ENCODE peak calls at places on chromosome 4, in nine cellular contexts. O is naive thymus-derived CD4-positive, alpha-beta T cell; V is uterus; B is effector memory CD4-positive, alpha-beta T cell; S is right lobe of liver; H is esophagus muscularis mucosa; G is suprapubic skin; I is Peyer's patch; A is CD4-positive, CD25-positive, alpha-beta regulatory T cell. N is an unnamed sample.

GRCh38 chr4:11404431-11404830 is 24.3 kb downstream of the HS3ST1 start:
- DNase-seq in B (no peak), S (no peak), H (no peak), O (no peak), G (no peak), V (no peak), A (no peak), I (no peak), N (no peak)

GRCh38 chr4:168784786-168785461 is 225.1 kb downstream of the CBR4 start:
- DNase-seq in S (no peak), V (no peak), I (no peak), B (no peak), H (no peak), G (no peak), A (no peak), O (no peak), N (no peak)

GRCh38 chr4:25021206-25021605 is 9.5 kb downstream of the LGI2 start:
- DNase-seq in V (no peak), S (no peak), A (no peak), H (no peak), G (no peak), I (no peak), O (no peak), B (no peak), N (no peak)

GRCh38 chr4:19982556-19982955 is 269.1 kb upstream of the SLIT2 start:
- DNase-seq in G (no peak), I (no peak), V (no peak), S (no peak), O (no peak), A (no peak), B (no peak), H (no peak), N (no peak)

GRCh38 chr4:152436384-152436783 is 99.5 kb downstream of the FBXW7 start:
- DNase-seq in S (no peak), I (no peak), V (no peak), H (no peak), O (no peak), B (no peak), A (no peak), G (no peak), N (no peak)

GRCh38 chr4:119667802-119668201 is 39.2 kb upstream of the PDE5A start:
- DNase-seq in A (no peak), B (no peak), O (no peak), H (no peak), V (no peak), G (no peak), S (no peak), I (no peak), N (no peak)

GRCh38 chr4:123640824-123641223 is 244.2 kb downstream of the SPRY1 start:
- DNase-seq in H (no peak), O (no peak), S (no peak), V (no peak), G (no peak), A (no peak), I (no peak), B (no peak), N (no peak)

GRCh38 chr4:27100713-27101112 is 240.1 kb downstream of the STIM2 start:
- DNase-seq in I (no peak), H (no peak), O (no peak), V (no peak), B (no peak), S (no peak), A (no peak), G (no peak), N (no peak)

DNA sequence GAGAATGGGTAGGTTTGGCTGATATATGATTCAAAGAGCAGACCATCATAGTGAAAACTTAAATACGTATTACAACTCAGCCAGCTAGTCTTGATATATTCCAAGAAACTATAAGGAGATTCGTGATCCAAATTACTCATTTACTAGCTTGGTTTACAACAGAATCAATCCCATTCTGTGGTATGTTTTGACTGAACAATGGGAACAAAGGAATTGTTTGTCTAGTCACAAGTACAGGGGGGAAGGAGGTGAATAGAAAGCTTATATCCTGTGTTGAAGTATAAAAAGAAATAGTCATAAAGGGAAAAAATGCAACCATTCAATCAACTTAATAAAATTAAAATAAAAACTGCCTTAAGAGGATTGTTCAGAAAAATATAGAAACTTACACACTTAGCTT is 17.0 kb downstream of the C4orf54 start:
- DNase-seq in V (no peak), A (no peak), B (no peak), G (no peak), I (no peak), S (no peak), O (no peak), H (no peak), N (no peak)
- H3K4me1 ChIP-seq in V (no peaks in the 10 kb centered on the region), A (no peaks in the 10 kb centered on the region), B (no peaks in the 10 kb centered on the region), G (no peaks in the 10 kb centered on the region), I (no peaks in the 10 kb centered on the region), S (no peaks in the 10 kb centered on the region), O (no peaks in the 10 kb centered on the region), H (peaks cover 19% of the 10 kb centered on the region), N (peaks cover 10% of the 10 kb centered on the region)

DNA sequence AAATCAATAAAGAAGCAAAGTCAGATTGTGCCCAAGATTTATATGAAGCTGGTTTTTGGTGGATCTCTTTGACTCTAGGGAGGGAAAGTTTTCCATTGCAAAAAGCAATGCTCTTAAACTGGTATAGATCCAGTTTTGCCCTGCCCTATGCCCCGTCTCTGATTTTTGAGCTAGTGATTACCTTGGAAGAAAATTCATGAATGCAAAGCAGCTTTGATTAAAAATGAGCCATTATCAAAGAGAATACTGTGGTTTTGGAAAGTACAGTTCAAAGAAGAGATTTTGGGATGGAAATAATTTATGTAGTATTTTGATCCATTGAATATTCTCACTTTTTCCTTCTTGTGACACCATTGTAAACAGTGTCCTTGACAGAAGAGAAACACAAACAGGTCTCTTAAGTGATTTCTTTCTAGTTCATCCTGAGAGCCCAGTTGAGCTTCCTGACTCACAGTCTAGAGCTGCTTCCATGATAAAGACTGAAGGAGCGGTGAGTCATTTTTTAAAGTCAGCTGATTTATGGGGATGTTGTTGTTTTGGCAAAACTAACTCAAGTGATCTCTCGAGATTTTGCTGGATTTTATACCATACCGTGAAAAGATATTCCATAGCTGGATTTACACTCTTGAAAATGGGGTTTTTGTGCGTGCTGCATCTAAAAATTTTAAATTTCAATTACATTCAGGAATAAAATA is 76.7 kb downstream of the AFF1 start:
- DNase-seq in B (no peak), O (no peak), H (no peak), G (no peak), I (no peak), V (no peak), A (no peak), S (no peak), N (no peak)
- H3K4me1 ChIP-seq in B (peaks cover 9% of the 10 kb centered on the region), O (peaks cover 36% of the 10 kb centered on the region), H (peaks cover 82% of the 10 kb centered on the region), G (peaks cover 83% of the 10 kb centered on the region), I (peaks cover 29% of the 10 kb centered on the region), V (no peaks in the 10 kb centered on the region), A (peaks cover 55% of the 10 kb centered on the region), S (no peaks in the 10 kb centered on the region), N (peaks cover 79% of the 10 kb centered on the region)

GRCh38 chr4:13968723-13969122 is 341.2 kb upstream of the BOD1L1 start:
- DNase-seq in H (no peak), V (no peak), I (no peak), A (no peak), S (no peak), B (no peak), O (no peak), G (no peak), N (no peak)
- H3K4me1 ChIP-seq in H (no peaks in the 10 kb centered on the region), V (no peaks in the 10 kb centered on the region), I (no peaks in the 10 kb centered on the region), A (no peaks in the 10 kb centered on the region), S (no peaks in the 10 kb centered on the region), B (no peaks in the 10 kb centered on the region), O (no peaks in the 10 kb centered on the region), G (no peaks in the 10 kb centered on the region), N (no peaks in the 10 kb centered on the region)

GRCh38 chr4:41537267-41537890 is 578 bp upstream of the LIMCH1 start:
- DNase-seq in H (no peak), B (no peak), G (no peak), S (no peak), A (no peak), I (no peak), V (no peak), O (no peak), N (no peak)
- H3K4me1 ChIP-seq in H (peaks cover 53% of the 10 kb centered on the region), B (no peaks in the 10 kb centered on the region), G (peaks cover 36% of the 10 kb centered on the region), S (no peaks in the 10 kb centered on the region), A (no peaks in the 10 kb centered on the region), I (no peaks in the 10 kb centered on the region), V (no peaks in the 10 kb centered on the region), O (no peaks in the 10 kb centered on the region), N (peaks cover 65% of the 10 kb centered on the region)

GRCh38 chr4:159296061-159296460 is 193.2 kb downstream of the RAPGEF2 start:
- DNase-seq in G (no peak), S (no peak), A (no peak), O (no peak), B (no peak), H (no peak), I (no peak), V (no peak), N (no peak)

GRCh38 chr4:159289682-159290081 is 186.8 kb downstream of the RAPGEF2 start:
- DNase-seq in A (no peak), V (no peak), G (no peak), S (no peak), B (no peak), H (no peak), I (no peak), O (no peak), N (no peak)

GRCh38 chr4:159291176-159291575 is 188.3 kb downstream of the RAPGEF2 start:
- DNase-seq in O (no peak), I (no peak), G (no peak), V (no peak), S (no peak), A (no peak), H (no peak), B (no peak), N (no peak)

GRCh38 chr4:159290321-159291030 is 187.6 kb downstream of the RAPGEF2 start:
- DNase-seq in S (no peak), A (no peak), O (no peak), B (no peak), H (no peak), G (no peak), I (no peak), V (no peak), N (no peak)

DNA sequence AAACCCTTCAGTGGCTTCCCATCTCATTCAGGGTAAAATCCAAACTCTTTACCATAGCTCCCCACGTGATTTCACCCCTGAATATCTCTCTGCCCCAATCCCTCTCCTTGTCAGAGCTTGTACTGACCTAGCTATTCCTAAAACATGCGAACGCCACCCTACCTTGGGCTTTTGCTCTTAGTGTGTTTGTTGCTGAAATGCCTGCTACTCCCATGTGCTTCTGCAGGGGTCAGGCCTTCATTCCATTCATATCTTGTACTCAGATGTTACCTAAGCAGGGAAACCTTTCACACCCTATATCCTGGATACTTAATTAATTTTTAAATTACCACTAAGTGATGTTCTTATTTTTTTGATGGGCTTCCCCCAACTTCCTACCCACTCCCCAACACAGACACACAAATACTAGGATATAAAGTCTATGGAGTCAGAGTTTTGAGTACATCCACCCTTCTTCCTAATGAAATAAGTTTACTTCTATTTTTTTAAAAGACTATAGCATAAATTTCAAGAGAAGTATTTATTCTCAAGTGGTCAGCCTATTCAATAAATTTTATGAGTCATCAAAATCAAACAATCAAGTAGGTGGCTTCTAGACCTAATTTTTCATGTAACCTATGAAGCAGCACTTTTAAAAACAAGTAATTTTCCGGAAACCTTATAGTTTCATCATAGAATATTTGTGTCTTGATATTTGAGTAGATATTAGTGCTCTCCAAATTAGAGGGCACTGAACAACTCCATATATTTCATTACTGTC is 189.4 kb downstream of the RAPGEF2 start:
- DNase-seq in V (no peak), B (no peak), I (no peak), A (no peak), O (no peak), G (no peak), S (no peak), H (no peak), N (no peak)
- H3K4me1 ChIP-seq in V (no peaks in the 10 kb centered on the region), B (no peaks in the 10 kb centered on the region), I (no peaks in the 10 kb centered on the region), A (no peaks in the 10 kb centered on the region), O (no peaks in the 10 kb centered on the region), G (peaks cover 7% of the 10 kb centered on the region), S (no peaks in the 10 kb centered on the region), H (peaks cover 24% of the 10 kb centered on the region), N (no peaks in the 10 kb centered on the region)